ENCODE peak calls at places on chromosomes 6 and 20, in six cellular contexts. One of them, this sample, is unnamed.

GRCh38 chr20:41177636-41178035 is 40.3 kb downstream of the PLCG1 start:
- DNase-seq in heart right ventricle: peak
- DNase-seq in breast epithelium: peak
- DNase-seq in spleen: no peak
- DNase-seq in transverse colon: peak
- DNase-seq in RWPE1: peak
- DNase-seq in this sample: no peak

GRCh38 chr6:38573800-38574395 is 65.8 kb downstream of the BTBD9 start:
- DNase-seq in spleen: no peak
- DNase-seq in heart right ventricle: no peak
- DNase-seq in transverse colon: no peak
- DNase-seq in breast epithelium: no peak
- DNase-seq in RWPE1: no peak
- DNase-seq in this sample: no peak

GRCh38 chr6:111087871-111088667 is 766 bp downstream of the SLC16A10 start:
- DNase-seq in RWPE1: peak
- DNase-seq in breast epithelium: no peak
- DNase-seq in spleen: no peak
- DNase-seq in heart right ventricle: no peak
- DNase-seq in transverse colon: peak
- DNase-seq in this sample: no peak

GRCh38 chr20:61883867-61884393 is 181.8 kb downstream of the TAF4 start:
- DNase-seq in spleen: peak
- DNase-seq in transverse colon: no peak
- DNase-seq in breast epithelium: no peak
- DNase-seq in heart right ventricle: no peak
- DNase-seq in RWPE1: no peak
- DNase-seq in this sample: no peak

GRCh38 chr6:33975631-33976424 is 170.1 kb downstream of the GRM4 start:
- DNase-seq in RWPE1: no peak
- DNase-seq in transverse colon: no peak
- DNase-seq in heart right ventricle: no peak
- DNase-seq in breast epithelium: no peak
- DNase-seq in spleen: peak
- DNase-seq in this sample: peak

GRCh38 chr6:108432792-108433191 is 127.9 kb upstream of the FOXO3 start:
- DNase-seq in RWPE1: no peak
- DNase-seq in heart right ventricle: peak
- DNase-seq in spleen: no peak
- DNase-seq in transverse colon: no peak
- DNase-seq in breast epithelium: no peak
- DNase-seq in this sample: no peak

GRCh38 chr6:36235309-36235708 is 34.6 kb upstream of the PNPLA1 start:
- DNase-seq in RWPE1: no peak
- DNase-seq in heart right ventricle: no peak
- DNase-seq in breast epithelium: no peak
- DNase-seq in transverse colon: no peak
- DNase-seq in spleen: no peak
- DNase-seq in this sample: no peak

GRCh38 chr20:58171796-58172425 is 56.5 kb downstream of the ANKRD60 start:
- DNase-seq in heart right ventricle: no peak
- DNase-seq in RWPE1: no peak
- DNase-seq in transverse colon: no peak
- DNase-seq in breast epithelium: no peak
- DNase-seq in spleen: no peak
- DNase-seq in this sample: no peak

GRCh38 chr6:166488701-166489100 is 97.8 kb downstream of the RAMACL start:
- DNase-seq in breast epithelium: no peak
- DNase-seq in heart right ventricle: no peak
- DNase-seq in spleen: peak
- DNase-seq in RWPE1: no peak
- DNase-seq in transverse colon: no peak
- DNase-seq in this sample: no peak

DNA sequence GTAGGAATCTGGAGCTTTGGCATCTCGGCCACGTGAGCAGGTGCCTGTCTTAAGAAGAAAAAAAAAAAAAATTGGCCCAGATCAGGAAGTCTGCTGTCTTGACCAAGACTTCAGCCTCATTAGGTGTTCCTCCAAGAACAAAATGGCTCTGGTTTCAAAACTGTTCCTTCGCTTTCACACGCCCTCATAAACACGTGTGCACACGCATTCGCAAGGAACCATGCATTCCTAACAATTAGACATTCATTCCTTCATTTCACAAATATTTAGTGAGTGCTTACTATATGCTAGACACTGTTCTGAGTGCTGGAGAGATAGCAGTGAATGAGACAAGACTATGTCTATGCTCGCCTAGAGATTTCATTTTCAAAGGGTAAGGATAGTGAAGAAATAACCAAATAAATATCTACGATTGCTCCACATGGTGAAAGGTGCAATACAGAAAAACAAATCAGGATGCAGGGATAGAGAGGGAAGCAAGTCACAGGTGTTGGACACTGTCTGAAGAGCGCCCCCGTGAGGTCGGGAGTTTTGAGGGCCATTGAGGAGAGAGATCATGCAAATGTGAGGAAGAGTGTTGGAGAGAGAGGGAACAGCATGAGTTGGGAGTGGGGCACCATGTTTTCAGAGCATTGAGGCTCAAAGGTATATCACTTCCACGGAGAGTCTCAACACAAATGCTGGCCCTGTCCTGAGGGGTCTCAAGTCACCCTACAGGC is 53.3 kb downstream of the CCDC170 start:
- DNase-seq in transverse colon: no peak
- DNase-seq in breast epithelium: no peak
- DNase-seq in spleen: no peak
- DNase-seq in RWPE1: no peak
- DNase-seq in heart right ventricle: no peak
- DNase-seq in this sample: no peak
- TF ChIP-seq CTCF in transverse colon: no peak
- TF ChIP-seq CTCF in breast epithelium: no peak
- TF ChIP-seq CTCF in spleen: no peak
- TF ChIP-seq CTCF in RWPE1: no peak
- TF ChIP-seq CTCF in heart right ventricle: no peak
- TF ChIP-seq CTCF in this sample: peak

DNA sequence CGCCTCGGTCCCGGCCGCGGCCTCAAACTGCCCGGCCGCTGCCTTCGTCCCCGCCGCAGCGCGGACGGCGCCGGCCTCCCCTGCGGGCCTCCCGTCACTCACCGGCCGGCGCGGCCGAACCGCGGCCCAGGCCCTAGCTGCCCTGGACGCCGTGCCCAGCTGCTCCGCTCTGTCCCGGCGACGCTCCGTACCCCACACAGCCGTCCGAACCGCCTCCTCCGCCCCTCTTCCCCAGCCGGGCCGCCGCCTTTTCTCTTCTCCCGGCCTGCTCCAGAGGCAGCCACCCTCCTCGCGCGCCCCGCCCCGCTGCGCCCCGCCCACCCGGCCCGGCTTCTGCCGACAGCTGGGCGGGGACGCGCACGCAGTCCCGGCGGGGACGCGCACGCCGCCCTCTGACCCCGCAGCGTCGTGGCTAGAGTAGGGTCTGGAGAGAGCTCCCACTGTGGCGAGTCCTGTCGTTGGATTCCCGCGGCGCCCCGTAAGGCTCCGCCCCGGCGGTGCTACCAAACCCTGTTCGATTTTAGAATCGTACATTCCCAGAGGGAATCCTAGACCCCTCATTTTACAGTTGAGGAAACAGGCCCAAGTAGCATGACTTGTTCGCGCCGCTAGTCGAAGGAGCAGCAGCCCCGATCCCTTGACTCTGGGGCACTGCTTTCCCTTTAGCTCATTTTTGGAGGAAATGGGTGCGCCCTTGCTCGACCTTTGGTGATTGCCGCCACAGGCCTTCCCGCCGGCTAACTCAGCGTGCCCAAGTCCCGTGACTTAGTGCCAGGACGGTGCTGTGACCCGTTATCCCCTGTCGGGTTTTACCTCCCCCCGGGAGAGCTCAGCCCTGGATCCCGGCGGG is at the start of gene FBXO30:
- DNase-seq in transverse colon: peak
- DNase-seq in RWPE1: peak
- DNase-seq in breast epithelium: peak
- DNase-seq in heart right ventricle: peak
- DNase-seq in spleen: peak
- DNase-seq in this sample: peak
- TF ChIP-seq CTCF in transverse colon: peak
- TF ChIP-seq CTCF in RWPE1: no peak
- TF ChIP-seq CTCF in breast epithelium: peak
- TF ChIP-seq CTCF in heart right ventricle: no peak
- TF ChIP-seq CTCF in spleen: peak
- TF ChIP-seq CTCF in this sample: no peak

DNA sequence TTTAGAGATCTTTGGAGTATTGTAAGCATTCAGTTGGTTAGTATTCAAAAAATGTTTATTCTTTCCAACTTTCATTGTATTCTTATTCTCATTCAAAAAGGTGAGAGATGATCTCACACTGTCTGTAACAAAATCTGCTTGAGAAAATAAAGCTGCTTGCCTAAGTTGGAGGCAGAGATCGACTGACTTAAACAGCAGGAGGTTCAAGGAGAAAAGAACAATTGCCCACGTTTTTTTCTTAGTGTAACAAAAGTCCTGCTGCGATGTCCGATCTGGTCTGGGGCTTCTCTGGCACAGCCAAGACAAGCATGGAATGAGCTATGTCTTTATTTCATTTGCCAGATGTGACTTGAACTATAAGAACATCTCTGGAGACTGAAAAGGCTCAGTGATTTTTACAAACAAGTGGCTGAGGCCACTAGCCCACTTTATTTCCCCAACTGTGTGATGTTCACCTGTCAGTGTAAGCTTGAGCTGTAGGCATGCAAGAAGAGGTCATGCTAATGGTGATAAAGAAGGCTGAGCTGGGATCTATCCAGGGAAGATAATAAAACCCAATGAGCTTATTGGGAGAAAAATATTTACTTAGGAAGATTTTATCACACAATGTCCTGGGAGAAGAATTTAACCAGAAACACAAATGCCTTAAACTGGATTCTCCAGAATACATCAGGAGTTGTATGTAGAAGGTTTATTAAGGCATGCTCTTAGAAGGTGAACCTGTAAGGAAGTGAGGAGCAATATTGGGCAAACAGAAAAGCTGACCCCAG is 580.1 kb upstream of the BTBD3 start:
- DNase-seq in transverse colon: no peak
- DNase-seq in spleen: no peak
- DNase-seq in breast epithelium: no peak
- DNase-seq in RWPE1: no peak
- DNase-seq in heart right ventricle: no peak
- DNase-seq in this sample: no peak
- TF ChIP-seq CTCF in transverse colon: no peak
- TF ChIP-seq CTCF in spleen: no peak
- TF ChIP-seq CTCF in breast epithelium: no peak
- TF ChIP-seq CTCF in RWPE1: no peak
- TF ChIP-seq CTCF in heart right ventricle: no peak
- TF ChIP-seq CTCF in this sample: no peak

GRCh38 chr6:138159246-138159645 is 2.5 kb upstream of the ARFGEF3 start:
- DNase-seq in transverse colon: no peak
- DNase-seq in breast epithelium: no peak
- DNase-seq in RWPE1: no peak
- DNase-seq in heart right ventricle: no peak
- DNase-seq in spleen: no peak
- DNase-seq in this sample: no peak

GRCh38 chr6:138162104-138162946 is 586 bp downstream of the ARFGEF3 start:
- DNase-seq in heart right ventricle: no peak
- DNase-seq in spleen: peak
- DNase-seq in transverse colon: peak
- DNase-seq in breast epithelium: no peak
- DNase-seq in RWPE1: no peak
- DNase-seq in this sample: peak

GRCh38 chr6:138161118-138161433 is 663 bp upstream of the ARFGEF3 start:
- DNase-seq in heart right ventricle: no peak
- DNase-seq in RWPE1: no peak
- DNase-seq in transverse colon: no peak
- DNase-seq in breast epithelium: no peak
- DNase-seq in spleen: no peak
- DNase-seq in this sample: no peak

GRCh38 chr6:138161434-138162103 is at the start of gene ARFGEF3:
- DNase-seq in heart right ventricle: peak
- DNase-seq in RWPE1: peak
- DNase-seq in spleen: peak
- DNase-seq in breast epithelium: no peak
- DNase-seq in transverse colon: peak
- DNase-seq in this sample: peak

DNA sequence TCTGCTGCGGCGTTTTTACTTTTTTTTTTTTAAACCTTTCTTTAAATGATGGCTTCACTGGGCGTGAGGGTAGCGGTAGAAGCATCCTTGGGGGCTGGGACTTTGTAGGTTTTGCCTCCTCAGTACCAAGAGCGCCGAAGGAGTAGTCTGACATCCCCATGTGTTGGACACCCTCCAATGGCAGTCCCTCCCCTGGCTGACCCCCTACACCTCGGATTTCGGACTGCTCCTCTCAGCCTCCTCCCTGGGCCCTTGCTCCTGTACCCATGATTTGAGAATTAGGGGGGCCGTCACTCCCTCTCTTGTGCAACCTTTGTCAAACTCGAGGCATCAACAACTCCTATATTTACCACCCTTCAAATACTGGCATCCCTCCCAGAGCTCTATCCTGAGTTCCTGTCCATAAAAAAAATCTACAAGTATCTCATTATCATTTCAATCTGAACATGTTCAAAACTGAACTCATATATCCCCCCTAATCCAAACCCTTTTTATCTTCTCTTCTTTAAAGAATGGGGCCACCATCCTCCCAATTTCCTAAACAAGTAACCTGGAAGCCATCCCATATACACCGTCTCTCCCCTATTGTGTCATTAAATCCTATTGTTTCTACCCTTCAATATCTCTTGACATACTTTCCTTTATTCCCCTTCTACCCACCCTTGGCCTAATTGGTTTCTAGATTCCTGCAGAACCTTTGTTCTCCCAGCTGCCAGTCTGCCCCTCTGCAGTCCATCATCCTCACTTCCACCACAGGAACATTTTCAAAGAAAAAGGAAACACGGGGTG is 1.2 kb upstream of the ARFGEF3 start:
- DNase-seq in breast epithelium: no peak
- DNase-seq in heart right ventricle: no peak
- DNase-seq in transverse colon: no peak
- DNase-seq in spleen: no peak
- DNase-seq in RWPE1: no peak
- DNase-seq in this sample: no peak
- TF ChIP-seq CTCF in breast epithelium: no peak
- TF ChIP-seq CTCF in heart right ventricle: no peak
- TF ChIP-seq CTCF in transverse colon: no peak
- TF ChIP-seq CTCF in spleen: no peak
- TF ChIP-seq CTCF in RWPE1: no peak
- TF ChIP-seq CTCF in this sample: no peak

This sample was measured in D721Med.